ENCODE peak calls at places on chromosomes 4 and X, in six cellular contexts. W, K, F, M, Z and S are unnamed samples.

GRCh38 chrX:109873576-109873975 is 129.3 kb upstream of the TMEM164 start:
- DNase-seq in W (no peak), K (no peak), F (no peak), M (no peak), Z (no peak), S (no peak)

GRCh38 chr4:54902261-54902660 is 223.1 kb downstream of the KDR start:
- DNase-seq in W (no peak), K (no peak), F (no peak), M (peak), Z (peak), S (no peak)

GRCh38 chr4:26804876-26805275 is 55.8 kb upstream of the STIM2 start:
- DNase-seq in W (no peak), K (no peak), F (no peak), M (no peak), Z (no peak), S (no peak)

GRCh38 chrX:118164138-118164537 is 47.5 kb upstream of the KLHL13 start:
- DNase-seq in W (no peak), K (no peak), F (no peak), M (peak), Z (no peak), S (no peak)

GRCh38 chr4:103012085-103012484 is 7.4 kb downstream of the SLC9B1 start:
- DNase-seq in W (no peak), K (no peak), F (no peak), M (peak), Z (peak), S (no peak)

GRCh38 chr4:120630432-120630831 is 292.1 kb downstream of the PRDM5 start:
- DNase-seq in W (no peak), K (no peak), F (no peak), M (peak), Z (peak), S (no peak)

GRCh38 chr4:138925495-138925894 is 90.1 kb upstream of the NOCT start:
- DNase-seq in W (no peak), K (no peak), F (no peak), M (no peak), Z (no peak), S (no peak)

GRCh38 chrX:68823413-68824151 is 5.2 kb upstream of the EFNB1 start:
- DNase-seq in W (no peak), K (no peak), F (no peak), M (no peak), Z (no peak), S (no peak)

GRCh38 chrX:30804462-30804861 is 84.6 kb downstream of the TAB3 start:
- DNase-seq in W (no peak), K (no peak), F (no peak), M (no peak), Z (no peak), S (no peak)

GRCh38 chr4:4392501-4393183 is 5.7 kb downstream of the NSG1 start:
- DNase-seq in W (no peak), K (no peak), F (no peak), M (no peak), Z (no peak), S (no peak)

GRCh38 chrX:22325091-22325490 is 52.4 kb downstream of the CBLL2 start:
- DNase-seq in W (no peak), K (no peak), F (no peak), M (no peak), Z (peak), S (no peak)

GRCh38 chr4:13872145-13872544 is 244.6 kb upstream of the BOD1L1 start:
- DNase-seq in W (no peak), K (no peak), F (no peak), M (peak), Z (peak), S (no peak)

GRCh38 chrX:31934842-31935241 is 863.0 kb upstream of the FTHL17 start:
- DNase-seq in W (no peak), K (no peak), F (no peak), M (peak), Z (no peak), S (no peak)